ENCODE peak calls at places on chromosomes 11 and 22, in eight cellular contexts. B, W, I, Z, E, S, O and Q are unnamed samples. For H3K36me3, the result is how much of the 10 kb centered on the place peaks cover.

GRCh38 chr22:19480173-19480568 is 451 bp downstream of the CDC45 start:
- DNase-seq in E (no peak), S (no peak), O (no peak), Z (no peak), B (no peak), I (no peak), W (no peak), Q (no peak)

GRCh38 chr22:17120281-17120680 is 879 bp downstream of the TMEM121B start:
- DNase-seq in Z (no peak), B (peak), I (no peak), E (peak), O (peak), W (peak), S (peak), Q (no peak)

GRCh38 chr22:28229566-28230483 is 310.8 kb upstream of the PITPNB start:
- DNase-seq in I (no peak), B (no peak), E (no peak), Z (no peak), O (no peak), W (no peak), S (no peak), Q (peak)

GRCh38 chr11:73625690-73626318 is 20.6 kb upstream of the PLEKHB1 start:
- DNase-seq in I (peak), E (peak), B (peak), Z (no peak), S (peak), O (peak), W (peak), Q (peak)

GRCh38 chr11:17596711-17597110 is 49.7 kb downstream of the OTOG start:
- DNase-seq in E (peak), O (no peak), S (peak), W (no peak), B (no peak), I (peak), Z (peak), Q (no peak)

GRCh38 chr22:17159504-17159951 is 451 bp upstream of the HDHD5 start:
- DNase-seq in B (peak), W (peak), I (peak), S (no peak), O (no peak), E (peak), Z (no peak), Q (no peak)

GRCh38 chr22:27107824-27108223 is 450.4 kb downstream of the MIAT start:
- DNase-seq in Z (no peak), S (no peak), W (peak), B (peak), I (peak), E (peak), O (no peak), Q (peak)

GRCh38 chr11:8959546-8960166 is 4.6 kb downstream of the TMEM9B start:
- DNase-seq in I (no peak), E (no peak), B (no peak), S (no peak), O (peak), Z (no peak), W (peak), Q (no peak)

GRCh38 chr11:128715691-128716153 is 21.9 kb downstream of the FLI1 start:
- DNase-seq in I (no peak), W (no peak), S (no peak), B (no peak), Z (no peak), O (no peak), E (no peak), Q (no peak)

GRCh38 chr11:10309163-10310093 is 4.6 kb downstream of the ADM start:
- DNase-seq in S (peak), E (peak), B (peak), O (peak), W (peak), Z (no peak), I (peak), Q (peak)

GRCh38 chr22:17922925-17923898 is 101.1 kb downstream of the MICAL3 start:
- DNase-seq in O (no peak), Z (no peak), B (no peak), W (no peak), E (peak), S (no peak), I (no peak), Q (no peak)

GRCh38 chr11:16293204-16293681 is 63.1 kb downstream of the SOX6 start:
- DNase-seq in E (no peak), I (no peak), O (no peak), S (no peak), Z (no peak), B (no peak), W (no peak), Q (no peak)

GRCh38 chr11:67629386-67630229 is at the start of gene NUDT8:
- DNase-seq in Z (no peak), O (peak), B (peak), E (peak), W (peak), I (peak), S (peak), Q (peak)

GRCh38 chr22:29665486-29665885 is 54.3 kb upstream of the CABP7 start:
- DNase-seq in I (no peak), Z (no peak), O (no peak), B (no peak), W (no peak), E (no peak), S (no peak), Q (no peak)

GRCh38 chr22:29660021-29660420 is 56.6 kb downstream of the NF2 start:
- DNase-seq in Z (no peak), O (no peak), E (no peak), W (no peak), B (no peak), I (no peak), S (no peak), Q (no peak)

GRCh38 chr22:29664731-29665130 is 55.1 kb upstream of the CABP7 start:
- DNase-seq in I (no peak), O (no peak), E (no peak), B (no peak), W (no peak), Z (no peak), S (no peak), Q (no peak)

GRCh38 chr22:29661355-29661754 is 57.9 kb downstream of the NF2 start:
- DNase-seq in W (no peak), O (no peak), Z (no peak), B (no peak), E (no peak), I (no peak), S (no peak), Q (no peak)

DNA sequence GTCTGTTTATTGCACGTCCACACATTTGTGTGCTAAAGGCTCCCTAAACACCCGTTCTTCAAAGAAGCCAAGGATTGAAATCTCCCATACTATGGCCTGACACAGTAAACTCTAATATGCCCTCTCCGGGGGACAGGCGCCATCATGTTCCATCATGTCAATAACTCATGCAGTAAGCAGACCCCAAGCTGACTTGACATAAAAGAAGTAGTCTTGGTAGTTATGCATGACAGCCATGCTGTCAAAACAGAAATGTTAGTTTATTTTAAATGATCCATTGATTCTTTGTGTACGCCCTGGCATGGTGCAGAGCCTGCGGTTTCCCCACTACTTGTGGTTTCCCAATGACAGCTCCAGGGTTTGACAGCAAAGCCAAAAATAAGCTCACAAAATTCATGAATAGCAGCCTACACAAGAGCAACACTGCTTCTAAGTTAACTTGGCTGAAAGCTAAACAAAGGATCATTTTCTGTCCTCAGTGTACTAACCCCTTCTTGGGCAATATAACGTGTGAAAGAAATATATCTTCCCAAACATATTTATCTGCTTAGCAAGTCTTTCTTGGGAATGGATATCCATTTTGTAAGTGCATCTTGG is 56.5 kb upstream of the CABP7 start:
- DNase-seq in E (no peak), B (no peak), W (no peak), S (no peak), O (no peak), I (no peak), Z (no peak), Q (no peak)
- H3K36me3 ChIP-seq in E (under half), B (half or more), W (under half), S (under half), O (half or more), I (half or more), Z (under half), Q (under half)

DNA sequence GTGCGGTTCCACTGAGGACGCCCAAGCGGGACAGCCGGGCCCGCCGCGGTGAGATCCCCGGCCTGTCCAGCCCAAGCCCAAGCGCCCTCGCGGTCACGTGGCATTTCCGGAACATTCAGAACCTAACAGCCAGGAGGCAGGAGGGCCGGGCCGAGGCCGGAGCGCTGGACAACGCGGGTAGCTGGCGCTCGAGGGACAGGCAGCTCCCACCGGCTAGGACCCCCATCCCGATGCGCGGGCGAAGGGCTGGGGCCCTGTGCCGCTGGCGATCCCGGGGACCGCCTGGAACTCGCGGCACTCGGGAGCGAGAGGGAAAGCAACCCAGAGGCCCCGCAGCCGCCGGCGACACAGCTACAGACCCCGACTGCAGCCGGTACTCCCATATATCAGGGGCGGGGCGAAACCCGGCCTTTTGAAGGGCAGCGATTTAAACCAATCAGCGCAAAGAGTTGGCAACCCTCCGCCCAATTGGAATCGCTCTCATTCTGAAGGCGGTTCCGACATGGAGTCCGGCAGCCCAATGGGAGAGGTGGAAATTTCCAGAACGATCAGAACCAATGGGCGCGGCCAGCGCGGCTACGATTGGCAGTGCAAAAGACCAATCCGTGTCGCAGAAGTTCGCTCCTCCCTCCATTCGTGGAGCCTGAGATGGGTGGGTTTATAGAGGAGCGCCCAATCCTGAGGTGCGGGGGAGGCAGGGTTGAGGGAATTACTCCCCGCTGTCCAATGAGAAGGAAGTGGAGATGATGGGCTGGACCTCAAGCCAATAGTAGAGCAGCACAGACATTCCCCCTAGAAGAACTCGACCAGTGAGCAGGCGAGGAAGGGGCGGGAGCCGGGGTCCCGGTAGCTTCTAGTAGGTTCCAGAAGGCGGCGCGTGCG is at the start of gene STIP1:
- DNase-seq in O (peak), E (peak), B (peak), W (peak), I (peak), S (peak), Z (peak), Q (peak)
- TF ChIP-seq POLR2A in O (peak), E (peak), B (peak), W (peak), I (peak), S (peak), Z (peak), Q (peak)

GRCh38 chr11:47980907-47981621 is 705 bp downstream of the PTPRJ start:
- DNase-seq in Z (no peak), I (peak), E (peak), O (peak), W (peak), B (peak), S (peak), Q (no peak)
- TF ChIP-seq CTCF in Z (no peak), I (no peak), E (no peak), O (peak), W (no peak), B (peak), S (peak), Q (peak)

GRCh38 chr11:46628961-46629360 is 11.6 kb downstream of the ATG13 start:
- DNase-seq in B (no peak), O (no peak), E (no peak), I (no peak), S (no peak), Z (no peak), W (no peak), Q (no peak)

GRCh38 chr11:46630237-46630636 is 12.9 kb downstream of the ATG13 start:
- DNase-seq in O (no peak), S (no peak), E (no peak), Z (no peak), B (no peak), W (no peak), I (no peak), Q (no peak)

GRCh38 chr11:46625406-46625805 is 8.1 kb downstream of the ATG13 start:
- DNase-seq in Z (no peak), S (no peak), W (no peak), B (no peak), I (no peak), O (no peak), E (no peak), Q (no peak)
- H3K36me3 ChIP-seq in Z (under half), S (under half), W (under half), B (half or more), I (half or more), O (under half), E (under half), Q (under half)

GRCh38 chr11:92808009-92808408 is 161.4 kb upstream of the MTNR1B start:
- DNase-seq in I (no peak), B (no peak), E (no peak), O (no peak), W (no peak), S (no peak), Z (no peak), Q (no peak)
- TF ChIP-seq POLR2A in I (no peak), B (no peak), E (no peak), O (no peak), W (no peak), S (no peak), Z (no peak), Q (no peak)

GRCh38 chr11:79393362-79394043 is 47.3 kb downstream of the TENM4 start:
- DNase-seq in W (no peak), O (no peak), S (no peak), I (no peak), B (no peak), Z (no peak), E (no peak), Q (no peak)
- TF ChIP-seq CTCF in W (no peak), O (no peak), S (no peak), I (peak), B (no peak), Z (no peak), E (no peak), Q (no peak)

GRCh38 chr11:3022982-3023381 is 30.9 kb upstream of the NAP1L4 start:
- DNase-seq in S (no peak), E (no peak), W (no peak), B (no peak), I (no peak), O (no peak), Z (no peak), Q (no peak)

GRCh38 chr11:3021125-3021524 is 29.0 kb upstream of the NAP1L4 start:
- DNase-seq in Z (no peak), I (no peak), S (no peak), O (peak), B (no peak), E (no peak), W (peak), Q (no peak)

GRCh38 chr11:3026803-3027202 is 30.4 kb downstream of the CARS1 start:
- DNase-seq in O (no peak), W (no peak), I (no peak), E (no peak), Z (no peak), S (no peak), B (no peak), Q (no peak)

GRCh38 chr11:3020011-3020410 is 27.9 kb upstream of the NAP1L4 start:
- DNase-seq in B (no peak), O (no peak), I (no peak), Z (no peak), E (no peak), S (no peak), W (no peak), Q (no peak)

GRCh38 chr11:3022300-3022967 is 30.3 kb upstream of the NAP1L4 start:
- DNase-seq in I (no peak), W (no peak), O (no peak), B (no peak), Z (no peak), S (no peak), E (no peak), Q (no peak)
- H3K36me3 ChIP-seq in I (half or more), W (under half), O (half or more), B (half or more), Z (under half), S (under half), E (under half), Q (under half)

GRCh38 chr11:64851831-64852337 is 7.4 kb upstream of the CDC42BPG start:
- DNase-seq in S (no peak), B (no peak), O (no peak), I (no peak), E (no peak), W (peak), Z (no peak), Q (no peak)
- TF ChIP-seq POLR2A in S (no peak), B (no peak), O (no peak), I (no peak), E (no peak), W (peak), Z (no peak), Q (no peak)

DNA sequence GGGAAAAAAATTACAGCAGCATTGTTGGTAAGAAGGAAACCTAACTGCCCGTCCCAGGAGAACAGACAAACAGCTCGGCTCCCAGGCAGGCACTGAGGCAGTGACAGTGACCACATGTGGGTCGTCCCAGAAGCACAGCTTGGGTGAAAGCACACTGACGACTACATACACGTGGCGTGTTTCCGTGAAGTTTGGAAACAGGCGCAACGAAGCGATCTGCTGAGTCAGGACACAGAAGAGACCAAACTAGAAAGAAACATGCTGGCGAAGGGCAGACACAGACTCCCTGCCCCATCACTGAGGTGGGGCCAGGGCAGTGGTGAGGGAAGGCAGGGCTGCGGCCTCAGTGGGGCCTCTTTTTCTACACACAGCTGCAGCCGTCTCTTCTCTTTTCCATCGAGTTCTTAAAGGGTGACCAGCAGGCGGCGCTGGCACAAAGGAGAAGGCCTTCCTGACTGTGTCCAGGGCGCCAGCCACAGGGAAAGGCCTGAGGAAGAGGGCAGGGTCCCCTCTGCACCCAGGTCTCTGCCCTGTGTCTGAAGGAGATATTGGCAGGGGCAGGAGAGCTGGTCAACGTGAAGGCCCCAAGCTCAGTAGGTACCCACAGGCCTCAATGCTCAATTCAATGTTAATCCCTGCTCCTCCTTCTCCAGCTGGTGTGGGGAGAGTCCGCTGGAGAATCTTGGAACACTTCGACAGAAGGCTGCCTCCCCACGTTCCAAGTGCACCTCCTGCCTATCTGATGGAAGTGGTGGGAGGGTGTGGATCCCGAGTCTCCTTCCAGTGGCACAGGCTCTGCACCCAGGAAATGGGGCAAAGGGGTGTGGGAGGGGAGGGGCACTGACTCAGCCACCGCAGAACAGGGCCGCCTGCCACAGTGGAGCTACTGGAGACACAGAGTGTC is 19.9 kb downstream of the CARS1 start:
- DNase-seq in O (peak), S (peak), I (peak), E (peak), B (peak), W (peak), Z (no peak), Q (peak)
- TF ChIP-seq CTCF in O (peak), S (peak), I (peak), E (peak), B (peak), W (peak), Z (peak), Q (peak)

GRCh38 chr11:77127969-77128691 is at the start of gene MYO7A:
- DNase-seq in I (no peak), S (no peak), O (peak), W (peak), B (peak), Z (no peak), E (peak), Q (no peak)

GRCh38 chr11:77125695-77126094 is 2.4 kb upstream of the MYO7A start:
- DNase-seq in E (no peak), W (no peak), S (no peak), Z (no peak), I (no peak), O (no peak), B (no peak), Q (no peak)

GRCh38 chr11:77127674-77127968 is 425 bp upstream of the MYO7A start:
- DNase-seq in I (no peak), S (no peak), B (no peak), E (no peak), Z (no peak), W (no peak), O (no peak), Q (no peak)

GRCh38 chr11:77126156-77126775 is 1.8 kb upstream of the MYO7A start:
- DNase-seq in E (no peak), Z (no peak), W (no peak), O (no peak), S (no peak), B (no peak), I (no peak), Q (no peak)

GRCh38 chr11:77126861-77127673 is 979 bp upstream of the MYO7A start:
- DNase-seq in O (peak), S (peak), W (peak), Z (no peak), I (no peak), E (peak), B (peak), Q (no peak)
- H3K36me3 ChIP-seq in O (under half), S (under half), W (under half), Z (under half), I (under half), E (under half), B (under half), Q (under half)